ENCODE peak calls at places on chromosomes 4 and X, in six cellular contexts. S, Q, M, R, J and A are unnamed samples.

GRCh38 chr4:152981842-152982241 is 45.7 kb downstream of the FHDC1 start:
- DNase-seq in S (no peak), Q (no peak), R (no peak), J (no peak), M (no peak), A (no peak)

GRCh38 chr4:52912608-52913007 is 50.5 kb downstream of the RASL11B start:
- DNase-seq in Q (no peak), J (peak; percentile 40), R (no peak), S (no peak), M (no peak), A (no peak)

GRCh38 chr4:38920186-38920585 is 52.6 kb downstream of the FAM114A1 start:
- DNase-seq in S (no peak), J (peak; percentile 29), R (no peak), Q (no peak), M (no peak), A (no peak)

GRCh38 chr4:84028340-84028739 is 470.8 kb downstream of the NKX6-1 start:
- DNase-seq in Q (no peak), S (no peak), M (no peak), J (no peak), R (no peak), A (no peak)

GRCh38 chr4:47692691-47693090 is 145.2 kb downstream of the CORIN start:
- DNase-seq in J (no peak), M (no peak), S (no peak), Q (no peak), R (no peak), A (no peak)

GRCh38 chr4:153127773-153128494 is 76.3 kb upstream of the TRIM2 start:
- DNase-seq in S (peak; percentile 91), R (peak; percentile 90), Q (no peak), J (peak; percentile 77), M (peak; percentile 87), A (peak; percentile 93)

GRCh38 chr4:126405369-126405982 is 1090.7 kb downstream of the FAT4 start:
- DNase-seq in J (peak; percentile 39), S (no peak), Q (no peak), R (no peak), M (no peak), A (no peak)

GRCh38 chrX:149060921-149061320 is 444.2 kb downstream of the IDS start:
- DNase-seq in M (no peak), R (no peak), S (no peak), J (no peak), Q (no peak), A (no peak)

GRCh38 chr4:87090305-87090704 is 130.1 kb downstream of the KLHL8 start:
- DNase-seq in R (no peak), Q (no peak), J (no peak), M (no peak), S (no peak), A (no peak)

GRCh38 chrX:40531056-40531826 is 49.5 kb upstream of the ATP6AP2 start:
- DNase-seq in R (no peak), M (no peak), J (no peak), S (no peak), Q (no peak), A (no peak)

GRCh38 chrX:48683411-48683982 is at the start of gene WAS:
- DNase-seq in J (no peak), M (peak; percentile 59), R (no peak), Q (no peak), S (peak; percentile 26), A (no peak)

GRCh38 chrX:68343551-68343950 is 89.7 kb downstream of the OPHN1 start:
- DNase-seq in J (peak; percentile 72), M (no peak), R (no peak), S (no peak), Q (no peak), A (no peak)

GRCh38 chrX:149704664-149705063 is 7.2 kb upstream of the MAGEA11 start:
- DNase-seq in J (no peak), Q (no peak), R (no peak), M (no peak), S (no peak), A (no peak)

GRCh38 chr4:161828061-161828460 is 335.7 kb downstream of the FSTL5 start:
- DNase-seq in Q (no peak), M (no peak), R (no peak), J (no peak), S (no peak), A (no peak)

GRCh38 chr4:147638942-147639341 is 21.7 kb downstream of the TMEM184C start:
- DNase-seq in S (no peak), Q (no peak), M (no peak), R (no peak), J (peak; percentile 34), A (no peak)

GRCh38 chrX:138897621-138898492 is 186.3 kb upstream of the FGF13 start:
- DNase-seq in S (no peak), R (no peak), M (no peak), Q (no peak), J (no peak), A (no peak)

GRCh38 chr4:149709640-149710039 is 106.0 kb downstream of the IQCM start:
- DNase-seq in Q (no peak), M (no peak), S (no peak), J (peak; percentile 61), R (no peak), A (no peak)

GRCh38 chr4:80989921-80990544 is 40.5 kb upstream of the BMP3 start:
- DNase-seq in M (no peak), S (peak; percentile 17), R (no peak), J (peak; percentile 73), Q (no peak), A (no peak)

GRCh38 chrX:130829526-130830515 is 73.2 kb downstream of the ENOX2 start:
- DNase-seq in J (no peak), R (no peak), Q (no peak), S (no peak), M (no peak), A (no peak)

GRCh38 chrX:74300869-74301268 is 3.1 kb upstream of the ZCCHC13 start:
- DNase-seq in J (no peak), R (no peak), S (no peak), Q (no peak), M (no peak), A (no peak)

GRCh38 chr4:51830146-51830545 is 12.8 kb upstream of the DCUN1D4 start:
- DNase-seq in R (no peak), M (no peak), S (no peak), J (peak; percentile 6), Q (no peak), A (no peak)

GRCh38 chrX:40094041-40094899 is 3.5 kb downstream of the BCOR start:
- DNase-seq in S (peak; percentile 39), M (peak; percentile 69), Q (no peak), R (no peak), J (peak; percentile 55), A (no peak)

GRCh38 chr4:149836546-149836945 is 20.9 kb upstream of the IQCM start:
- DNase-seq in S (no peak), Q (no peak), M (no peak), J (peak; percentile 8), R (no peak), A (no peak)

GRCh38 chr4:119744580-119744979 is 116.0 kb upstream of the PDE5A start:
- DNase-seq in S (no peak), J (no peak), R (no peak), M (no peak), Q (no peak), A (no peak)

GRCh38 chr4:18844726-18845125 is 823.2 kb upstream of the LCORL start:
- DNase-seq in J (peak; percentile 1), M (no peak), Q (no peak), R (no peak), S (no peak), A (no peak)

GRCh38 chr4:97942137-97942536 is 201.1 kb downstream of the STPG2 start:
- DNase-seq in Q (no peak), M (no peak), J (no peak), R (no peak), S (no peak), A (no peak)

GRCh38 chr4:186808635-186809018 is 85.0 kb upstream of the FAT1 start:
- DNase-seq in Q (no peak), M (no peak), S (no peak), R (no peak), J (peak; percentile 96), A (no peak)

DNA sequence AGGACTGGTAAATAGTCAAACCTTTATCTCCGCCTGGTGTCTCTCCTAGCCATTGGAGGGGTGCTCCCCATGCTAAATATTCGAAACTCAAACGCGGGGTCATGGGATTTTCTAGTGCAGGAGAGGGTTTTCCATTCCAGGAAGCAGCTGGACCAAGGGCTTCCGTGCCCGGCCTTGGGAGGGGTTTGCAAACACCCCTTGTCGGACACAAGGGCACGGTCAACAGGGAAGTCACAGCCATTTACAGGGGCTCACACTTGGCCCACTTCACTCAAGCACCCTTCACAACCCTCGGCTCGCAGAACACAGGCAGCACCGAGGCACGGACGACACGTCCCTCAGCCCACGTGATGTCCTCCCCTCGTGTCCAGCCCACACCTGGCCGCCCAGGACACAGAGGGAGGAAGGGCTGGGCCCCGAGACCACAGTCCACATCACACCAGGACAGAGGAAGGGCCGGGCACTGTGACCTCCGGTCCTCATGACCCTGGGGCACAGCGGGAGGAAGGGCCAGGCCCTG is 10.3 kb upstream of the PLCXD1 start:
- DNase-seq in R (no peak), J (no peak), S (no peak), Q (no peak), M (peak; percentile 39), A (peak; percentile 41)
- H3K27ac ChIP-seq in R (no peak overlapping the region), J (no peak overlapping the region), S (no peak overlapping the region), Q (no peak overlapping the region), M (no peak overlapping the region), A (no peak overlapping the region)

GRCh38 chr4:79150820-79151416 is 174.9 kb downstream of the NAA11 start:
- DNase-seq in M (no peak), J (no peak), Q (no peak), R (no peak), S (no peak), A (no peak)
- H3K27ac ChIP-seq in M (no peak overlapping the region), J (no peak overlapping the region), Q (no peak overlapping the region), R (no peak overlapping the region), S (no peak overlapping the region), A (no peak overlapping the region)

GRCh38 chr4:154545689-154546088 is 4.5 kb downstream of the PLRG1 start:
- DNase-seq in R (no peak), S (no peak), J (no peak), Q (no peak), M (no peak), A (no peak)

GRCh38 chr4:154551872-154552686 is 1.9 kb upstream of the PLRG1 start:
- DNase-seq in R (peak; percentile 88), Q (peak; percentile 79), J (peak; percentile 82), S (peak; percentile 66), M (peak; percentile 70), A (peak; percentile 86)

GRCh38 chr4:154549894-154550790 is at the start of gene PLRG1:
- DNase-seq in S (peak; percentile 97), M (peak; percentile 98), J (peak; percentile 91), Q (peak; percentile 97), R (peak; percentile 95), A (peak; percentile 97)
- H3K27ac ChIP-seq in S (peak within 1 kb of the TSS; percentile 75), M (peak within 1 kb of the TSS; percentile 16), J (peak within 1 kb of the TSS; percentile 76), Q (peak within 1 kb of the TSS; percentile 92), R (peak within 1 kb of the TSS; percentile 87), A (peak within 1 kb of the TSS; percentile 58)

DNA sequence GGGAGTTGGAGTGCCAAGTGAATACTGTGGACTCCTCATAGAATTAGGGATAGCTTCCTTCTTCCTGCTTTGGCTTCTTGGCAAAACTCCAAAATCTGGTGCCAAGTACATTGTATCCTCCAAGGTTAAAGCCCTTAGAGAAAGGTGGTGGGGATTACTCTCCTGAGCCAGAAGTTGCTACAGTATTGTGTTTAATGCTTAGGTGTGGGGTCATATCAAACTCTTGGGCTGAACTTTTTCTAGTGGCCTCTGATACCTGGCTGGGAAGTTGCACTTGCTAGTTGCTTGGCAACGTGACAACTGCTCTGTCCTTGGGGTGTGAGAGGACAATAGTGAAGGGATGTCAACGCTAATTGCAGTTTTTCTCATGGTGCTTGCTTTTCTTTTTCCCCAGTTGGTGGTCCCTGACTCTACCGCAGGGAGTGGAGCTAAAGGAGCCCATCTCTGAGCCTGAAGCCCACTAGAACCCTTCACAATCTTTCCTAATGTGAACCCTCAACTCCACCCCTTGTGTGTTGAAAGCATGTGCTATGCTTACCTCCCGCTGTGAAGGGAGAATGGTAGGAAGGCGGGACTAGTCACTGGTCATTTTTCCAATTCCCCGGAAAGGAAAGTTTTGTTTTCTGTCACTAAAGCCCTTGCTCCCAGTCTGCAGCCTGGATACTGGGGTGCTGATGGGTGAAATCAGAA is 35.5 kb downstream of the DLG3 start:
- DNase-seq in M (no peak), Q (no peak), J (no peak), S (no peak), R (no peak), A (no peak)
- H3K27ac ChIP-seq in M (peak overlapping the region; percentile 49), Q (peak overlapping the region; percentile 37), J (peak overlapping the region; percentile 48), S (no peak overlapping the region), R (peak overlapping the region; percentile 81), A (peak overlapping the region; percentile 29)